ENCODE peak calls at places on chromosomes 12 and 14, in four cellular contexts. O is PC-3, Z is K562, H is body of pancreas. M is an unnamed sample.

GRCh38 chr14:99560946-99561683 is 42.9 kb downstream of the CCDC85C start:
- DNase-seq in O (peak), Z (no peak), H (peak), M (no peak)

GRCh38 chr12:77720258-77720657 is 110.4 kb upstream of the NAV3 start:
- DNase-seq in O (no peak), Z (no peak), H (no peak), M (no peak)

GRCh38 chr14:61512508-61512907 is 182.8 kb upstream of the HIF1A start:
- DNase-seq in O (peak), Z (no peak), H (no peak), M (no peak)

GRCh38 chr14:35384386-35385041 is 20.0 kb downstream of the NFKBIA start:
- DNase-seq in O (no peak), Z (no peak), H (peak), M (no peak)

GRCh38 chr14:89672636-89673279 is 255.7 kb upstream of the FOXN3 start:
- DNase-seq in O (peak), Z (no peak), H (peak), M (no peak)

GRCh38 chr12:81021131-81021530 is 56.7 kb upstream of the ACSS3 start:
- DNase-seq in O (no peak), Z (no peak), H (no peak), M (no peak)

GRCh38 chr12:94098466-94098865 is 49.9 kb upstream of the PLXNC1 start:
- DNase-seq in O (peak), Z (no peak), H (no peak), M (no peak)

GRCh38 chr14:26841920-26842741 is 244.3 kb upstream of the NOVA1 start:
- DNase-seq in O (peak), Z (no peak), H (peak), M (peak)

GRCh38 chr14:23364164-23364571 is 804 bp downstream of the EFS start:
- DNase-seq in O (no peak), Z (peak), H (no peak), M (no peak)
- H3K27ac ChIP-seq in O (no peak), Z (no peak), H (no peak), M (peak)

GRCh38 chr14:101862177-101862576 is 100.7 kb downstream of the PPP2R5C start:
- DNase-seq in O (peak), Z (no peak), H (no peak), M (no peak)

GRCh38 chr14:101862711-101863110 is 101.2 kb downstream of the PPP2R5C start:
- DNase-seq in O (no peak), Z (no peak), H (no peak), M (no peak)

GRCh38 chr14:101859538-101859902 is 98.0 kb downstream of the PPP2R5C start:
- DNase-seq in O (no peak), Z (no peak), H (no peak), M (no peak)

GRCh38 chr14:101859916-101860315 is 98.4 kb downstream of the PPP2R5C start:
- DNase-seq in O (no peak), Z (no peak), H (no peak), M (no peak)

DNA sequence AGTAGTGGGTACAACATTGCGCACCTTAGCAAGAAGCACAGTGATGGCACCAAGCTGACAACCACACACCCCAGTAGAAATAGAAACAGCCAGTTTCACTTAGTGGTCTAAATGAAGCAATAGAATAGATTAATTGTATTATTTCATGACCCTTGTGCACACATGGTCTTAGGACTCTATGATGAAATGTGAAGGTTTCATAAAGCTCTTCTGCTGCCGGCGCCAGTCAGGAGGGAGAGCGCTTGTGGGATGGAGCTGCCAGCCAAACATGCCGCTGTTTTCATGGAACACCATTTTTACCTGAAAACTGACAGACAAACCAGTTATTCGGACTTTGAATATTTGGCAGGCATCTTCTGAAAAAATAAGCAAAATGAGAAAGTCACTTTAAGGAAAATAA is 100.0 kb downstream of the PPP2R5C start:
- DNase-seq in O (no peak), Z (no peak), H (no peak), M (no peak)
- H3K27ac ChIP-seq in O (no peak), Z (no peak), H (no peak), M (no peak)

GRCh38 chr12:133264173-133264572 is 28.5 kb upstream of the ANHX start:
- DNase-seq in O (no peak), Z (no peak), H (no peak), M (no peak)
- H3K27ac ChIP-seq in O (no peak), Z (no peak), H (no peak), M (no peak)

GRCh38 chr12:122886161-122886560 is 9.8 kb downstream of the VPS37B start:
- DNase-seq in O (no peak), Z (no peak), H (no peak), M (no peak)
- H3K27ac ChIP-seq in O (peak), Z (peak), H (peak), M (peak)